ENCODE peak calls at places on chromosomes 11 and 22, in six cellular contexts. S is AG08396; K is psoas muscle; O is stimulated activated CD8-positive, alpha-beta memory T cell treated with anti-CD3 and anti-CD28 coated beads, Interleukin-15, amount 100 ng/mL, for 1 hour; E is posterior cingulate gyrus; W is WTC11. G is an unnamed sample.

GRCh38 chr22:23075525-23076216 is 5.4 kb downstream of the GNAZ start:
- DNase-seq in S (no peak), K (peak; percentile 34), O (no peak), E (no peak), W (no peak), G (no peak)

GRCh38 chr22:33851240-33851639 is 69.0 kb downstream of the LARGE1 start:
- DNase-seq in S (no peak), K (no peak), O (no peak), E (no peak), W (no peak), G (no peak)

GRCh38 chr11:32888805-32889204 is 3.8 kb upstream of the QSER1 start:
- DNase-seq in S (peak; percentile 77), K (no peak), O (no peak), E (no peak), W (no peak), G (no peak)

GRCh38 chr22:39363751-39364484 is 14.1 kb downstream of the SYNGR1 start:
- DNase-seq in S (no peak), K (no peak), O (no peak), E (no peak), W (no peak), G (no peak)

GRCh38 chr11:34665077-34665835 is 44.4 kb downstream of the EHF start:
- DNase-seq in S (no peak), K (no peak), O (no peak), E (no peak), W (no peak), G (no peak)

GRCh38 chr22:26573026-26573662 is 16.8 kb downstream of the TPST2 start:
- DNase-seq in S (no peak), K (peak; percentile 69), O (no peak), E (no peak), W (no peak), G (no peak)

GRCh38 chr11:12212821-12213185 is 102.4 kb downstream of the MICAL2 start:
- DNase-seq in S (no peak), K (no peak), O (no peak), E (no peak), W (no peak), G (no peak)

GRCh38 chr11:64305691-64306562 is 603 bp downstream of the ESRRA start:
- DNase-seq in S (no peak), K (peak; percentile 82), O (no peak), E (no peak), W (peak; percentile 77), G (peak; percentile 89)

GRCh38 chr11:93738647-93739081 is 2.6 kb downstream of the TAF1D start:
- DNase-seq in S (no peak), K (no peak), O (no peak), E (no peak), W (no peak), G (no peak)

GRCh38 chr11:125110506-125110905 is 920 bp downstream of the TMEM218 start:
- DNase-seq in S (no peak), K (no peak), O (no peak), E (no peak), W (no peak), G (no peak)

GRCh38 chr11:13944801-13945505 is 17.6 kb upstream of the SPON1 start:
- DNase-seq in S (no peak), K (no peak), O (no peak), E (no peak), W (no peak), G (no peak)

GRCh38 chr11:1988667-1989317 is 8.8 kb downstream of the H19 start:
- DNase-seq in S (no peak), K (peak; percentile 52), O (no peak), E (no peak), W (no peak), G (peak; percentile 7)

GRCh38 chr22:22424956-22425355 is 83.6 kb downstream of the ZNF280B start:
- DNase-seq in S (no peak), K (no peak), O (no peak), E (no peak), W (no peak), G (no peak)

GRCh38 chr22:38107692-38108515 is 2.6 kb downstream of the BAIAP2L2 start:
- DNase-seq in S (no peak), K (no peak), O (no peak), E (no peak), W (no peak), G (peak; percentile 49)

GRCh38 chr11:86508604-86509471 is 134.2 kb downstream of the CCDC81 start:
- DNase-seq in S (no peak), K (no peak), O (no peak), E (no peak), W (no peak), G (no peak)

GRCh38 chr11:28110839-28111235 is 2.6 kb downstream of the METTL15 start:
- DNase-seq in S (peak; percentile 7), K (no peak), O (no peak), E (no peak), W (no peak), G (no peak)

GRCh38 chr11:96098511-96099241 is 174.8 kb upstream of the MTMR2 start:
- DNase-seq in S (no peak), K (no peak), O (no peak), E (no peak), W (no peak), G (no peak)

GRCh38 chr11:42824067-42824466 is 487.7 kb upstream of the API5 start:
- DNase-seq in S (no peak), K (no peak), O (no peak), E (no peak), W (no peak), G (no peak)

GRCh38 chr11:75437966-75438659 is 5.1 kb upstream of the KLHL35 start:
- DNase-seq in S (no peak), K (peak; percentile 30), O (no peak), E (no peak), W (no peak), G (no peak)

GRCh38 chr11:120839846-120840402 is 184.0 kb upstream of the TBCEL start:
- DNase-seq in S (no peak), K (no peak), O (no peak), E (no peak), W (no peak), G (no peak)